ENCODE peak calls at places on chromosomes 1 and 21, in eight cellular contexts. B, G, W, E, T, L, P and Z are unnamed samples.

GRCh38 chr21:42770717-42771502 is 108.4 kb downstream of the WDR4 start:
- DNase-seq in E (no peak), G (no peak), P (no peak), L (no peak), B (no peak), T (no peak), W (no peak), Z (no peak)

GRCh38 chr1:239802275-239802674 is 289.4 kb upstream of the FMN2 start:
- DNase-seq in B (no peak), E (no peak), L (no peak), W (no peak), T (no peak), P (no peak), G (no peak), Z (no peak)

GRCh38 chr21:45287438-45288391 is at the start of gene POFUT2:
- DNase-seq in W (peak), T (peak), E (peak), P (peak), B (peak), L (peak), G (peak), Z (peak)

GRCh38 chr1:185987611-185988441 is 253.6 kb downstream of the HMCN1 start:
- DNase-seq in G (no peak), B (no peak), P (no peak), L (no peak), W (no peak), E (no peak), T (no peak), Z (no peak)

GRCh38 chr1:29984544-29985375 is 738.6 kb downstream of the MATN1 start:
- DNase-seq in L (no peak), G (no peak), W (no peak), B (no peak), P (no peak), T (no peak), E (no peak), Z (no peak)

GRCh38 chr1:244970236-244970652 is 105.9 kb upstream of the HNRNPU start:
- DNase-seq in T (no peak), E (peak), B (peak), W (peak), P (no peak), L (peak), G (peak), Z (peak)

GRCh38 chr1:230708631-230709580 is 5.0 kb downstream of the AGT start:
- DNase-seq in E (no peak), T (no peak), P (no peak), W (no peak), G (peak), B (peak), L (no peak), Z (no peak)

GRCh38 chr1:167602840-167603239 is 27.2 kb upstream of the RCSD1 start:
- DNase-seq in P (no peak), B (no peak), L (no peak), T (no peak), E (no peak), G (no peak), W (no peak), Z (no peak)

GRCh38 chr1:35451125-35451528 is 106.1 kb downstream of the KIAA0319L start:
- DNase-seq in P (peak), G (peak), W (peak), B (peak), E (peak), T (peak), L (peak), Z (peak)

GRCh38 chr1:46445773-46446256 is 43.8 kb upstream of the DMBX1 start:
- DNase-seq in T (no peak), P (no peak), E (no peak), G (no peak), B (no peak), W (no peak), L (no peak), Z (no peak)

GRCh38 chr21:28632718-28633408 is 359.8 kb downstream of the LTN1 start:
- DNase-seq in T (no peak), B (no peak), W (no peak), G (peak), P (no peak), L (peak), E (peak), Z (no peak)

GRCh38 chr1:214280386-214281029 is 451 bp upstream of the SMYD2 start:
- DNase-seq in P (no peak), E (no peak), G (peak), L (peak), T (peak), W (peak), B (peak), Z (peak)

GRCh38 chr21:34617753-34618339 is 2.9 kb upstream of the RCAN1 start:
- DNase-seq in P (no peak), W (no peak), B (no peak), E (no peak), G (no peak), L (no peak), T (no peak), Z (no peak)

GRCh38 chr1:110674337-110675059 is at the start of gene KCNA3:
- DNase-seq in T (peak), L (no peak), E (no peak), W (peak), B (peak), P (no peak), G (peak), Z (peak)

GRCh38 chr1:23576338-23577055 is 17.2 kb upstream of the ID3 start:
- DNase-seq in P (no peak), T (no peak), B (no peak), G (no peak), E (no peak), W (no peak), L (no peak), Z (no peak)

GRCh38 chr1:240310226-240310925 is 218.7 kb downstream of the FMN2 start:
- DNase-seq in E (no peak), L (peak), W (no peak), P (peak), G (peak), B (no peak), T (no peak), Z (no peak)

GRCh38 chr1:65363484-65363883 is 54.1 kb downstream of the DNAJC6 start:
- DNase-seq in P (no peak), G (no peak), T (no peak), B (no peak), L (no peak), W (no peak), E (no peak), Z (no peak)

GRCh38 chr21:42199488-42200463 is 19.2 kb upstream of the ABCG1 start:
- DNase-seq in T (no peak), P (peak), B (no peak), L (peak), E (peak), G (peak), W (no peak), Z (no peak)

GRCh38 chr1:28756846-28757245 is 20.1 kb downstream of the YTHDF2 start:
- DNase-seq in T (no peak), P (no peak), B (no peak), W (no peak), L (no peak), G (peak), E (no peak), Z (no peak)
- TF ChIP-seq CTCF in T (peak), P (no peak), B (peak), W (no peak), L (peak), G (no peak), E (peak), Z (peak)

GRCh38 chr1:180626711-180627110 is 5.1 kb upstream of the XPR1 start:
- DNase-seq in G (no peak), E (no peak), T (no peak), L (no peak), B (no peak), P (no peak), W (no peak), Z (no peak)
- TF ChIP-seq CTCF in G (no peak), E (no peak), T (no peak), L (no peak), B (no peak), P (no peak), W (no peak), Z (no peak)

GRCh38 chr1:204923209-204923608 is 52.5 kb downstream of the NFASC start:
- DNase-seq in G (no peak), L (no peak), W (no peak), P (no peak), T (no peak), E (no peak), B (no peak), Z (no peak)

GRCh38 chr1:204924013-204924759 is 53.5 kb downstream of the NFASC start:
- DNase-seq in L (peak), T (no peak), W (no peak), E (peak), G (no peak), B (no peak), P (no peak), Z (no peak)

GRCh38 chr1:204923626-204924012 is 53.0 kb downstream of the NFASC start:
- DNase-seq in L (no peak), P (no peak), E (no peak), T (no peak), G (no peak), B (no peak), W (no peak), Z (no peak)

GRCh38 chr1:204927673-204928641 is 57.3 kb downstream of the NFASC start:
- DNase-seq in W (no peak), T (no peak), L (no peak), G (no peak), P (no peak), B (no peak), E (no peak), Z (no peak)

DNA sequence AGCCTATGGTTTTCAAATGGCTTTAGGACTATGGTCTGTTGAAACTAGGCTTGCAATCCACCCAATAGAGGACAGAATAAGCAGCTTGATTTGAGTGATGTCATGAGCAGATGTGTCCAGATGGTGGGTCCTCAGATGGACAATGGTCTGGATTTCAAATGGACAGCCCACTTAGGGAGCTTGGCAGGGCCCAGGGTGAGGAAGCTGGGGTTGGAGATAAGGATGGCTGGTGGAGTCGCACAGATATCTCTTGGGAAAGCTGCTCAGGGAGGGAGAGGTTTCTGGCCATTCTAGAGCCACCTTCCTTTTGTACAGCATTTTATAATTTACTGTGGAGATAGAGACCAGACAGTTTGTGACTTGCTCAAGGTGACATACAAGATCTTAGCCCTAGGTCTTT is 55.0 kb downstream of the NFASC start:
- DNase-seq in E (no peak), B (no peak), T (no peak), P (no peak), W (no peak), L (no peak), G (no peak), Z (no peak)
- TF ChIP-seq CTCF in E (no peak), B (no peak), T (no peak), P (no peak), W (no peak), L (no peak), G (no peak), Z (no peak)

DNA sequence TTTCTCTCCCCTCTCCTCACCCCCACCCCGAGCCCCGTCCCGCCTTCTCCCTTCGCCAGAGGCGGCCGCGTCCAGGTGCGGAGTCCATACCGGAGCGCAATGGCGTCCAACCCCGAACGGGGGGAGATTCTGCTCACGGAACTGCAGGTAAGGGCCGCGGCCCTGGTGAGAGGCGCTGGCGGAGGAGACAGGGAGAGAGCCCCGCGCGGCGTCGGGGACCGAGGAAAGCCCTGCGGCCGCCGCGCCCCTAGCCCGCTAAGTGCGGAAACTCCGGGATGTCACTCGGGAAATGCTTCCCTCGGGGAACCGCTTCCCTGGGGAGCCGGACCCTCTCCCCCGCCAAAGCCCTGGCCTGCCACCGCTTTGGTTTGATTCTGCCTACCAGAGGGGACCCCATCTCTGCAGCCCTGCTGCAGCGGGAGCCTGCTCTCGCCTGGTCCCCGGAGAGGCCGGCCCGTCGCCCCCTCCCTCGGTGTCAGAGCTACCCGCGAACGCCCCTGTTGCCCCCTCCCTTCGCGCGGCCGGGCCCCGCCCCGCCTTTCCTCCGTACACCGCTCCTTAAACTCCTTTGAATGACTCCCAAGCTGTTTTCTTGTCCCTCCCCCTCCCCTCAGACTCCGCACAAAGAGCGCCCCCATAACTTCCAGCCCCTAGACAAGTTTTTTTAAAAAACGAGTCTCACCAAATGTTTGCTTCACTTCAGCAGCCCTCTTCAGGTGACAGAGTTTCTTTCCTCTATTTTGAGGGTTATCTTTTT is 587 bp downstream of the PKN2 start:
- DNase-seq in P (no peak), B (peak), G (peak), W (peak), E (peak), L (peak), T (peak), Z (peak)
- TF ChIP-seq CTCF in P (no peak), B (no peak), G (no peak), W (no peak), E (no peak), L (no peak), T (no peak), Z (no peak)

GRCh38 chr1:165659581-165659895 is 28.5 kb downstream of the MGST3 start:
- DNase-seq in L (no peak), P (no peak), E (no peak), W (no peak), T (no peak), G (no peak), B (no peak), Z (no peak)
- TF ChIP-seq CTCF in L (no peak), P (no peak), E (no peak), W (no peak), T (no peak), G (no peak), B (no peak), Z (no peak)

GRCh38 chr1:197915217-197915616 is 2.0 kb upstream of the LHX9 start:
- DNase-seq in P (no peak), E (no peak), W (no peak), T (no peak), L (no peak), B (no peak), G (no peak), Z (no peak)

GRCh38 chr1:197917553-197917812 is 311 bp downstream of the LHX9 start:
- DNase-seq in T (no peak), L (no peak), E (no peak), W (no peak), P (no peak), B (no peak), G (no peak), Z (no peak)

GRCh38 chr1:197917813-197918646 is 858 bp downstream of the LHX9 start:
- DNase-seq in G (no peak), B (no peak), L (no peak), W (no peak), P (no peak), E (no peak), T (no peak), Z (peak)

GRCh38 chr1:197914510-197914909 is 2.7 kb upstream of the LHX9 start:
- DNase-seq in G (no peak), B (no peak), W (no peak), T (no peak), P (no peak), L (no peak), E (no peak), Z (no peak)

DNA sequence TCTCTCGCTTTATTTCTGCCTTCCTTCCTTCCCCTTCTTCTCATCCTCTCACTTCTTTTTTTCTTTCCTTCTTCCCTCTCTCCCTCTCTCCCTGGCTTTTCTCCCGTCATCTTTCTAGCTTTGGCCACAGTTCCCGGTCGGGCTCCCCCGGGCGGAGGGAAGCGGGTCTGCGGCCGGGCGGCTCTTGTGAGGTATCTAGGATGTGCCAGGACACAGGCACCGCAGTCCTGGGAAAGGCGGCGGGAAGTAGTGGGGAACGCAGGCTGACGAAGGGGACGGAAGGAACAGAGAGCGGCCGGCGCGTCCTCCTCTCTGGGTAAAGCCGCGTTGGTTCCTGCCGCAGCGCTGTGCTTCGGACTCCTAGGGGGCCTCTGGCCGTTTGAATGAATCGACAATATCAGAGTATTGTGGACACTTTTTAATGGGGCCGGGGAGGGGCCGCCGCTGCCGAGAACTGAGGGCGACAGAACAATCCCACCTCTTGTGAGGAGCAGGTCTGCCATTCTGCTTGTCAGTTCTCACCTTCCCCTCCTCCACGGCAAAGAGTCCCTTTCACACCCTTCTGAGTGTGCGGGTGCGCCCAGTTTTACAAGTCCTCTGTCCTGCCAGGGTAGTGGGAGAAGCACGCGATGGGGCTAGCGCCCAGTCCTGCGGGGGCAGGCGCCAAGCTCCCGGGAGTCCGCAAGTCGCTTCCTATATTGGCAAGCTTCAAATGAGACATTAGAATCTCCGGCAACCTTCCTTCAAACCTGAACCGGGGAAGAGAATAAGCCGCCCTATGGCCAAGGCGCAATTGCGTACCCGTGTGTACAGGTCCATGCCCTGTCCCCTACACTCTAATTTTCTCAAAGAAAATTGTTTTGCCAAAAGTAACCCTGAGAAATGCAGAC is 1.1 kb upstream of the LHX9 start:
- DNase-seq in G (peak), E (peak), P (peak), L (peak), T (peak), B (peak), W (no peak), Z (peak)
- TF ChIP-seq CTCF in G (peak), E (peak), P (peak), L (peak), T (peak), B (peak), W (no peak), Z (peak)

GRCh38 chr21:18803624-18804023 is 400.0 kb upstream of the TMPRSS15 start:
- DNase-seq in L (no peak), G (no peak), P (no peak), W (no peak), B (no peak), E (no peak), T (no peak), Z (no peak)

GRCh38 chr21:18801468-18801867 is 397.9 kb upstream of the TMPRSS15 start:
- DNase-seq in E (peak), W (peak), P (no peak), B (no peak), G (peak), L (peak), T (no peak), Z (no peak)
- TF ChIP-seq CTCF in E (peak), W (no peak), P (no peak), B (peak), G (no peak), L (no peak), T (peak), Z (no peak)